ENCODE peak calls at places on chromosomes 11 and 22, in four cellular contexts. D is left lung, J is stomach, C is GM23338. P is an unnamed sample.

GRCh38 chr11:134660416-134660815 is 248.4 kb upstream of the B3GAT1 start:
- DNase-seq in J (no peak), D (no peak), C (no peak), P (no peak)

GRCh38 chr11:1122356-1123002 is 35.3 kb upstream of the MUC5AC start:
- DNase-seq in C (no peak), D (no peak), J (peak), P (no peak)

GRCh38 chr11:34915136-34916013 is 804 bp downstream of the APIP start:
- DNase-seq in C (no peak), D (no peak), J (no peak), P (no peak)

GRCh38 chr22:38401336-38402084 is 53.5 kb downstream of the KCNJ4 start:
- DNase-seq in C (no peak), J (no peak), D (no peak), P (no peak)

GRCh38 chr11:47565340-47566165 is at the start of gene PTPMT1:
- DNase-seq in C (peak), D (peak), J (peak), P (peak)

GRCh38 chr22:40215266-40215665 is 37.5 kb downstream of the TNRC6B start:
- DNase-seq in J (peak), C (no peak), D (peak), P (no peak)

GRCh38 chr11:95231881-95232605 is 1.0 kb upstream of the SESN3 start:
- DNase-seq in C (peak), J (peak), D (peak), P (peak)

GRCh38 chr22:31089101-31090100 is 8.3 kb downstream of the SMTN start:
- DNase-seq in C (peak), J (peak), D (no peak), P (peak)

GRCh38 chr22:42902875-42903510 is 45.9 kb upstream of the ARFGAP3 start:
- DNase-seq in D (no peak), J (no peak), C (peak), P (no peak)

GRCh38 chr11:66112640-66113098 is 42.6 kb downstream of the PACS1 start:
- DNase-seq in D (no peak), J (no peak), C (no peak), P (no peak)

GRCh38 chr11:114984611-114985163 is 306.4 kb downstream of the NXPE2 start:
- DNase-seq in J (no peak), D (no peak), C (no peak), P (no peak)

GRCh38 chr11:36455658-36456111 is 54.4 kb downstream of the TRAF6 start:
- DNase-seq in C (peak), J (peak), D (peak), P (peak)

GRCh38 chr22:44951510-44951816 is 58.3 kb downstream of the PHF21B start:
- DNase-seq in D (no peak), C (no peak), J (no peak), P (no peak)

GRCh38 chr11:17547051-17547577 is at the start of gene OTOG:
- DNase-seq in C (peak), D (no peak), J (no peak), P (peak)

GRCh38 chr22:19819209-19819910 is 35.3 kb downstream of the GNB1L start:
- DNase-seq in J (peak), D (peak), C (no peak), P (no peak)

GRCh38 chr11:2138075-2138435 is 1.1 kb downstream of the IGF2 start:
- DNase-seq in D (no peak), C (peak), J (no peak), P (peak)

GRCh38 chr22:26592368-26593015 is 2.6 kb upstream of the TPST2 start:
- DNase-seq in C (no peak), J (peak), D (no peak), P (no peak)

GRCh38 chr22:26589367-26589844 is 526 bp downstream of the TPST2 start:
- DNase-seq in J (peak), D (peak), C (peak), P (no peak)

GRCh38 chr22:26588749-26589366 is 1.1 kb downstream of the TPST2 start:
- DNase-seq in J (no peak), D (no peak), C (no peak), P (no peak)

GRCh38 chr22:26589845-26590524 is at the start of gene TPST2:
- DNase-seq in C (peak), J (peak), D (peak), P (peak)

GRCh38 chr22:26590525-26590858 is 560 bp upstream of the TPST2 start:
- DNase-seq in D (no peak), C (no peak), J (no peak), P (no peak)
- TF ChIP-seq CTCF in D (no peak), C (no peak), J (no peak), P (no peak)

GRCh38 chr11:13120691-13121090 is 111.6 kb downstream of the RASSF10 start:
- DNase-seq in D (no peak), J (no peak), C (no peak), P (no peak)
- TF ChIP-seq CTCF in D (no peak), J (no peak), C (no peak), P (no peak)

GRCh38 chr11:118902336-118903203 is 18.9 kb downstream of the CXCR5 start:
- DNase-seq in J (no peak), C (no peak), D (no peak), P (no peak)

GRCh38 chr11:118900535-118901384 is 17.1 kb downstream of the CXCR5 start:
- DNase-seq in C (no peak), D (no peak), J (no peak), P (no peak)

GRCh38 chr11:118899706-118900360 is 16.1 kb downstream of the CXCR5 start:
- DNase-seq in D (peak), J (no peak), C (no peak), P (no peak)

GRCh38 chr11:118903204-118904015 is 19.7 kb downstream of the CXCR5 start:
- DNase-seq in J (no peak), D (no peak), C (no peak), P (no peak)

DNA sequence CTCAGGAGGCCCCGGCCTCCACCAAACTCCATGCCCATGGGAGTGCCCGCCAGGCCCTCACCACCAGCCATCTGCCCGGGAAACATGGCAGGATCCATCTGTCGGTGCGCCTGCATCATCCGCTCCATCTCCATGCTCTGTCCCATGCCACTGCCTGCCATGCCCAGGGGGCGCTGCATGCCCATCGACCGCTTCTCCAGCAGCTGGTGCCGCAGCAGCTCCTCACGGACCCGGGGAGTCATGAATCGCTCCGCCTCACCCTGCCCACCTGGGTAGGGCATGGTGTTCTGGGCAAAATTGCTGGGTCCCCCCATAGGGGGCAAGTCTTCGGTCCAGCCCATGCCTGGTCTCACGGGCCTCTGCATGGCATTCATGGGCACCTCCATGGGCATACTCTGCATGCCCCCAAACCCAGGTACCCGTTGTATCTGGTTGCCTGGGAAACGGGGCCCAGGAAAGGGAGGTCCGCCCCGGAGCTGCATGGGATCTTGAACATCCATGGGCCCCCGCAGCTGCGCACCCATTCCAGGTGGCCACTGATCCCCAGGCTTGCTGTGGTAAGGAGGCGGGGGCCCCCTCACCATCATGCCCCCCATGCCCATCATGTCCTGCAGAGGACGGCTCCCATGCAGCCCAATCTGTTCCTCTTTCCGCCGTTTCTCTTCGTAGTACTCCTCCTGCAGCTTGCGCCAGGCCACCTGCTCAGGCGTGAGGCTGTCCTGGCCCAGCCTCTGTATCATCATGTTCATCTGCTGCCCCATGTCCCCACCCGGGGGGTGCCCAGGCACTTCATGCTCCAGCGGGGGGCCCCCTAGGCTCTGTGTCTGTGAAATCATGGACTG is 18.0 kb downstream of the CXCR5 start:
- DNase-seq in D (no peak), J (no peak), C (no peak), P (no peak)
- TF ChIP-seq CTCF in D (no peak), J (no peak), C (peak), P (no peak)

DNA sequence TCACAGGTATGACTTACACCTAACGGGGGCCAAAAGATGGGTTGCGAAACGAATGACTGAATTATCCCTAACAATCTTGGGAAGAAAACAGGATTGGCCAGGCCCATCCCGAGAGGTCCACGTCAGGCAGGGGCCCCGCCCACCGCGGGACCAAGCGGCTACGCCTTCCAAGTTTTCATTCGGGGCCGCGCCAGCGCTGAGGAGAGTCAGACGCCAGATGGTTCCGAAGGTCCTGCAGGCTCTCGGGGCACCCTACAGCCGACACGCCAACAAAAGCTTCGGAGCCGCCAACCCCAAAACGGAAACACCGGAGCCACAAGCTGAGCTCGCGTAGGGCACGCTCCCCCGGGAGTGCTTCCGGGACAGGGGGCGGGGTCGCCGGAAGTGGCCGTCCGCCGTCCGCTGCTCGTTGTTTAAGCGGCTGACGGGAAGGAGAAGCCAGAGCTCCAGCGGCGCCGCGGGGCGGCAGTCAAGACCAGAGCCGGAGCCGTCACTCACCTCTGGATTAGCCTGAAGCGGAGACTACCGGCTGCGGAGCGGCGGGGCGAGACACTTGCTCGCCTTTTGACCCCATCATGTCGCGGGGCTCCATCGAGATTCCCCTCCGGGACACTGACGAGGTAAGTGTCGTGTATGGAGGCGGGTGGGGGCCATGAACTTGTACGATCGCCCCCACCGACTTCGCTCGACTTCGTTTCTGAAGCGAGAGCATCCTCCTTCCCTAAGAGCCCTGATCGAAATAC is at the start of gene CTR9:
- DNase-seq in C (peak), J (peak), D (peak), P (peak)
- TF ChIP-seq CTCF in C (no peak), J (no peak), D (no peak), P (no peak)

GRCh38 chr11:106684944-106685343 is 333.3 kb downstream of the GUCY1A2 start:
- DNase-seq in D (no peak), C (no peak), J (no peak), P (no peak)
- TF ChIP-seq CTCF in D (no peak), C (no peak), J (no peak), P (no peak)

DNA sequence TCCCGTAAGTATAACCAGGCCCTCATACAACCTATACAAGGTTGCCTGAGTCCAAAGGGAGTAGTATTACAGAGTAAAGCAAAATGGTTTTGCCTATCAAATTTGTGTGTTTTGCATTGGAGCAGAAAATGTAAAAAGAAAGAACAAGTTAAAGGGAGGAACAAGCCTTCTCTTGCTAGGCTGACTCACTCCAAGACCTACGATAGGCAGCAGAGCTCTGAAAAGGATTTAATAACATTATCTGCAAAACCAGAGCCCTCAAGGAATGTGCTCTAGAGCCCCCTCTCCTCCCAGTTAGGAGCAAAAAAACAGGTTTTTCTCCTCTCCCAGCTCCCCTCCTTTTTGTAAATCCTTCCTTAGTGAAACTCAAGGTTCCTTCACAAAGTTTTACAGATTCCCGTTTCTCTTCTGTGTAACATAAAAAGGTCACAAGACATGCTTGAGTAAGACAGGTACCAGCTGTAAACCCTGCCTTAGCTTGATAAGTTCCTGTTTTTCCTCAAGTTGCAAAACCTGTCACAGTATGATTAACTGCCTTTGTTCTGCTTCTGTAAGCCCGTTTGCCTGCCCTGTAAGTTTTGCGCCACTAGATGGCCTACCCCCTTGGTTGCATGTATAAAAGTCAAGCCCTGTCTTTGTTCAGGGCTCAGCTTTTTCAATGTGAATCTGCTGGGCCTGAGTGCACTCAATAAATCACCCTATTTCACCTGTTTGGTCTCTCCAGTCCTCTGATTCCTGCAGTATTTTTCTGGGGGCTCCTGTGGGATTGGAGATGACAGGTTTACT is 498.2 kb downstream of the KCNA4 start:
- DNase-seq in C (peak), D (no peak), J (no peak), P (no peak)
- TF ChIP-seq CTCF in C (peak), D (peak), J (no peak), P (peak)

GRCh38 chr11:101765932-101766331 is 148.9 kb upstream of the CEP126 start:
- DNase-seq in J (no peak), D (no peak), C (no peak), P (no peak)
- TF ChIP-seq CTCF in J (no peak), D (no peak), C (no peak), P (no peak)

GRCh38 chr11:28505216-28505615 is 397.0 kb downstream of the METTL15 start:
- DNase-seq in D (no peak), C (no peak), J (no peak), P (no peak)
- TF ChIP-seq CTCF in D (no peak), C (no peak), J (no peak), P (no peak)

P was measured in nephron progenitor cell.